ENCODE peak calls at places on chromosomes 4 and X, in seven cellular contexts. R, U, Z, X, I, M and V are unnamed samples.

GRCh38 chr4:145934434-145935047 is 4.1 kb downstream of the ZNF827 start:
- DNase-seq in R (no peak), U (no peak), Z (peak; percentile 32), X (no peak), I (no peak), M (no peak), V (no peak)

GRCh38 chr4:148092316-148093014 is 349.7 kb downstream of the NR3C2 start:
- DNase-seq in R (no peak), U (no peak), Z (no peak), X (no peak), I (no peak), M (no peak), V (no peak)

GRCh38 chr4:155854597-155855226 is 11.4 kb downstream of the ASIC5 start:
- DNase-seq in R (no peak), U (peak; percentile 15), Z (no peak), X (no peak), I (no peak), M (no peak), V (no peak)

GRCh38 chrX:103211012-103211715 is 3.7 kb upstream of the BEX4 start:
- DNase-seq in R (peak; percentile 3), U (no peak), Z (peak; percentile 82), X (peak; percentile 74), I (no peak), M (peak; percentile 28), V (no peak)

GRCh38 chrX:31269914-31270313 is 198.1 kb upstream of the FTHL17 start:
- DNase-seq in R (no peak), U (no peak), Z (no peak), X (no peak), I (no peak), M (no peak), V (no peak)

GRCh38 chr4:182113774-182114173 is 129.4 kb upstream of the TENM3 start:
- DNase-seq in R (no peak), U (no peak), Z (no peak), X (no peak), I (no peak), M (no peak), V (no peak)

GRCh38 chr4:66591968-66592367 is 921.7 kb upstream of the EPHA5 start:
- DNase-seq in R (no peak), U (no peak), Z (no peak), X (no peak), I (no peak), M (no peak), V (no peak)

GRCh38 chrX:150352114-150352513 is 11.0 kb upstream of the MAMLD1 start:
- DNase-seq in R (no peak), U (no peak), Z (no peak), X (no peak), I (no peak), M (no peak), V (no peak)

GRCh38 chr4:98151145-98151929 is 8.1 kb upstream of the STPG2 start:
- DNase-seq in R (no peak), U (no peak), Z (no peak), X (no peak), I (no peak), M (peak; percentile 40), V (no peak)

GRCh38 chrX:49956313-49956712 is 33.9 kb downstream of the CLCN5 start:
- DNase-seq in R (no peak), U (no peak), Z (no peak), X (no peak), I (no peak), M (no peak), V (no peak)

GRCh38 chr4:8837181-8837811 is 34.3 kb downstream of the HMX1 start:
- DNase-seq in R (no peak), U (peak; percentile 51), Z (no peak), X (peak; percentile 11), I (peak; percentile 51), M (no peak), V (no peak)

GRCh38 chr4:153045111-153045982 is 109.2 kb downstream of the FHDC1 start:
- DNase-seq in R (no peak), U (no peak), Z (no peak), X (peak; percentile 18), I (no peak), M (peak; percentile 71), V (no peak)

GRCh38 chr4:77220841-77221613 is 64.0 kb downstream of the CCNG2 start:
- DNase-seq in R (no peak), U (no peak), Z (peak; percentile 92), X (no peak), I (peak; percentile 82), M (no peak), V (no peak)

GRCh38 chrX:109847257-109848187 is 114.5 kb upstream of the ACSL4 start:
- DNase-seq in R (no peak), U (no peak), Z (no peak), X (no peak), I (no peak), M (no peak), V (no peak)

GRCh38 chr4:148030486-148030885 is 298.6 kb downstream of the ARHGAP10 start:
- DNase-seq in R (no peak), U (no peak), Z (no peak), X (no peak), I (no peak), M (peak; percentile 31), V (no peak)

GRCh38 chr4:86032476-86033022 is 327.3 kb downstream of the MAPK10 start:
- DNase-seq in R (no peak), U (no peak), Z (peak; percentile 32), X (no peak), I (no peak), M (peak; percentile 32), V (no peak)

GRCh38 chrX:121238093-121238492 is 190.7 kb downstream of the GLUD2 start:
- DNase-seq in R (no peak), U (no peak), Z (no peak), X (no peak), I (no peak), M (no peak), V (no peak)

GRCh38 chr4:153573881-153574807 is 108.0 kb downstream of the TMEM131L start:
- DNase-seq in R (peak; percentile 40), U (peak; percentile 43), Z (peak; percentile 54), X (peak; percentile 76), I (peak; percentile 77), M (peak; percentile 62), V (peak; percentile 84)

GRCh38 chrX:96435636-96436035 is 249.0 kb upstream of the DIAPH2 start:
- DNase-seq in R (no peak), U (no peak), Z (no peak), X (no peak), I (no peak), M (no peak), V (no peak)
- H3K27ac ChIP-seq in R (no peak overlapping the region), U (no peak overlapping the region), Z (no peak overlapping the region), X (no peak overlapping the region), I (peak overlapping the region; percentile 66), M (no peak overlapping the region), V (no peak overlapping the region)

GRCh38 chr4:122896270-122896669 is 26.1 kb downstream of the NUDT6 start:
- DNase-seq in R (no peak), U (no peak), Z (no peak), X (no peak), I (no peak), M (no peak), V (no peak)
- H3K27ac ChIP-seq in R (no peak overlapping the region), U (no peak overlapping the region), Z (no peak overlapping the region), X (no peak overlapping the region), I (peak overlapping the region; percentile 40), M (no peak overlapping the region), V (no peak overlapping the region)

DNA sequence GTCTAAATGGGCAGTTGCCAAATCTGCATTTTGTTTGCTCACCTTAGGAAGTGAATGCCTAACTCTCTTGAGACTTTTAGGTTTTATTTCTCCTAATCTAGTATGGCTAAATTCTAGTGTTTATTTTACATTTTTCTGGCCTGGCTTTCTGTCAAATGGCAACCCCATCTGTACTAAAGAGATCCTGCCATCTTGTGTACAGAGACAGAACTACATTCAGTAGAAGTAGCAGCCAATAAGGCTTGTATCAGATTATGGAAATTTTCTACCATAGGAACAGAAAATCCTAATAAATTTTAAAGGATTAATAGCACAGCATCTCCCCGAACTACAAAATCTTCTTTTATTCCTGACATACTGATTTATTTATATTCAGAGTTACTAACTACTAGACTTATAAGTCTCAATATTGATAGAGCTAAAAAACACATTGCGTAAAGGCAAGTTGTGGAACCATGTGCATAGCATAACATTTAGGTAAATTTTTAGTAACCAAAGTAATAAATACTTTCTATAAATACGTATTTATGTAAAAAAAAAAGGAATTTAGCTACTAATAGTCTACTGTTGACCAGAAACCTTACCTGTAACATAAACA is 45.5 kb downstream of the TMEM144 start:
- DNase-seq in R (no peak), U (no peak), Z (peak; percentile 61), X (no peak), I (no peak), M (peak; percentile 35), V (peak; percentile 37)
- H3K27ac ChIP-seq in R (no peak overlapping the region), U (no peak overlapping the region), Z (no peak overlapping the region), X (no peak overlapping the region), I (peak overlapping the region; percentile 10), M (no peak overlapping the region), V (no peak overlapping the region)

GRCh38 chr4:95532305-95532704 is 16.5 kb downstream of the UNC5C start:
- DNase-seq in R (no peak), U (no peak), Z (no peak), X (no peak), I (no peak), M (no peak), V (no peak)
- H3K27ac ChIP-seq in R (no peak overlapping the region), U (no peak overlapping the region), Z (no peak overlapping the region), X (no peak overlapping the region), I (peak overlapping the region; percentile 98), M (no peak overlapping the region), V (no peak overlapping the region)

DNA sequence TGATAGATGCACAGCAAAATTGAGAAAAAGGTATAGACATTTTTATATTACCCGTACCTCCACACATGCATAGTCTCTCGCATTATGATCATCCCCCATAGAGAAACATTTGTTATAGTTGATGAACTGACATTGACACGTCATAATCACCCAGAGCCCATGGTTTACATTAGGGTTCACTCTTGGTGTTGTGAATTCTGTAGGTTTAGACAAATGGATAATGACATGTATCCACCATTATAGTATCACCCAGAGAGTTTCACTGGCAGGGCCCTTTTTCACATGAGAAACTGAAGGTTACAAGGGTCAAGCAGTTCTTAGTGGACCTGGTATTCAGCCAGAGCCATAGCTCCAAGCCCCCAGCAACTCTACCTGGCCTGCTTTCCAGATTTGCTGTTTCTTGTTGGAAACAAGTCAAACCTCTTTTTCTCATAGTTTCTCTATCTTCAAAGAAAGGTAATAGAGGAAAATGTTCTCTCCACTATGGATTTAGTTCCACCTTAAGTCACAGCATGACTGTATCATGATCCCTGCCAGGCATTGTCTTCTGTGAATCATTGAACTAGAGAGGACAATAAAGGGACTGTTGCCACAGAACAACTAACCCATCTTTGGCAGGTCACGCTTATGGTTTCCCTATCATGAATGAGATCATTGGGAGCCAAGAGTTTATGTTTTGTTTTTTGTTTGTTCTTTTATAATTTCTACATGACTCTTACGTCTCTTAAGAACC is 64.0 kb downstream of the HHIP start:
- DNase-seq in R (no peak), U (no peak), Z (no peak), X (no peak), I (no peak), M (no peak), V (no peak)
- H3K27ac ChIP-seq in R (no peak overlapping the region), U (no peak overlapping the region), Z (no peak overlapping the region), X (no peak overlapping the region), I (no peak overlapping the region), M (no peak overlapping the region), V (no peak overlapping the region)